ENCODE peak calls at places on chromosomes 3 and 15, in six cellular contexts. R is endodermal cell, Q is A549, G is Peyer's patch, M is left lung, T is cardiac muscle cell. K is an unnamed sample.
A peak's percentile ranks its signal among the peaks of the same experiment; 100 is the strongest.

GRCh38 chr3:185702564-185703225 is 116.6 kb downstream of the SENP2 start:
- DNase-seq in M (no peak), G (peak; percentile 51), Q (no peak), R (peak; percentile 64), T (no peak), K (no peak)

GRCh38 chr15:74040115-74040850 is 42.1 kb downstream of the GOLGA6A start:
- DNase-seq in R (peak; percentile 63), G (peak; percentile 64), M (no peak), Q (no peak), T (no peak), K (no peak)

GRCh38 chr3:181974198-181974597 is 262.5 kb downstream of the SOX2 start:
- DNase-seq in T (no peak), Q (no peak), G (no peak), M (no peak), R (no peak), K (no peak)

GRCh38 chr15:65680544-65680943 is 58.8 kb downstream of the SLC24A1 start:
- DNase-seq in M (no peak), Q (no peak), R (no peak), G (no peak), T (no peak), K (no peak)

GRCh38 chr3:35679409-35680080 is 40.2 kb downstream of the ARPP21 start:
- DNase-seq in T (no peak), G (no peak), M (no peak), R (no peak), Q (no peak), K (no peak)

GRCh38 chr3:99699841-99700240 is 61.4 kb downstream of the COL8A1 start:
- DNase-seq in R (no peak), G (no peak), Q (no peak), M (no peak), T (no peak), K (no peak)

GRCh38 chr3:46970391-46971091 is 6.0 kb downstream of the CCDC12 start:
- DNase-seq in R (no peak), Q (no peak), M (no peak), G (no peak), T (no peak), K (no peak)

GRCh38 chr3:47414666-47415587 is 34.1 kb downstream of the PTPN23 start:
- DNase-seq in Q (no peak), M (no peak), T (no peak), R (no peak), G (no peak), K (no peak)

GRCh38 chr3:35651456-35651855 is 12.1 kb downstream of the ARPP21 start:
- DNase-seq in Q (no peak), G (no peak), R (no peak), M (no peak), T (no peak), K (no peak)

GRCh38 chr3:103613738-103614137 is 1178.9 kb downstream of the ZPLD1 start:
- DNase-seq in Q (no peak), R (no peak), G (no peak), M (no peak), T (peak; percentile 2), K (no peak)

GRCh38 chr3:56494679-56495322 is 26.5 kb upstream of the ERC2 start:
- DNase-seq in T (peak; percentile 95), G (peak; percentile 83), M (no peak), R (peak; percentile 92), Q (peak; percentile 62), K (no peak)

GRCh38 chr15:64422697-64423096 is 35.1 kb downstream of the TRIP4 start:
- DNase-seq in M (no peak), G (no peak), Q (no peak), R (no peak), T (no peak), K (no peak)

GRCh38 chr15:88301311-88301710 is 44.8 kb upstream of the NTRK3 start:
- DNase-seq in R (no peak), G (no peak), Q (no peak), M (no peak), T (no peak), K (no peak)

GRCh38 chr3:168260859-168261258 is 165.1 kb upstream of the GOLIM4 start:
- DNase-seq in R (no peak), G (no peak), T (no peak), M (no peak), Q (no peak), K (no peak)

GRCh38 chr3:30399394-30400181 is 206.8 kb upstream of the TGFBR2 start:
- DNase-seq in Q (no peak), M (no peak), T (no peak), G (no peak), R (no peak), K (no peak)

GRCh38 chr15:40985541-40986330 is 32.5 kb downstream of the CHAC1 start:
- DNase-seq in R (no peak), G (no peak), T (no peak), Q (no peak), M (no peak), K (no peak)

GRCh38 chr3:105662326-105662725 is 206.5 kb downstream of the CBLB start:
- DNase-seq in G (no peak), Q (no peak), T (no peak), R (no peak), M (no peak), K (no peak)

GRCh38 chr3:126373682-126374601 is 16.7 kb upstream of the KLF15 start:
- DNase-seq in M (no peak), Q (no peak), G (peak; percentile 40), T (peak; percentile 28), R (no peak), K (no peak)

GRCh38 chr15:72835289-72835890 is 51.8 kb upstream of the ADPGK start:
- DNase-seq in Q (no peak), M (no peak), T (peak; percentile 43), R (peak; percentile 82), G (peak; percentile 53), K (no peak)

GRCh38 chr3:120599211-120599610 is 3.1 kb downstream of the NDUFB4 start:
- DNase-seq in T (no peak), Q (no peak), M (no peak), G (no peak), R (no peak), K (no peak)

GRCh38 chr3:25849641-25850040 is 59.8 kb downstream of the OXSM start:
- DNase-seq in G (no peak), M (no peak), R (no peak), Q (no peak), T (no peak), K (no peak)

GRCh38 chr15:45454825-45455224 is 67.7 kb downstream of the SLC30A4 start:
- DNase-seq in T (no peak), M (peak; percentile 90), G (peak; percentile 90), R (no peak), Q (peak; percentile 59), K (no peak)

GRCh38 chr3:175094344-175094743 is 235.2 kb downstream of the NAALADL2 start:
- DNase-seq in T (no peak), G (no peak), Q (no peak), M (no peak), R (no peak), K (no peak)

GRCh38 chr3:197792019-197792647 is 1.1 kb downstream of the LRCH3 start:
- DNase-seq in R (no peak), G (no peak), T (no peak), Q (no peak), M (no peak), K (no peak)

GRCh38 chr3:46981932-46982471 is 2.5 kb downstream of the NBEAL2 start:
- DNase-seq in T (no peak), G (no peak), M (peak; percentile 92), Q (no peak), R (peak; percentile 83), K (no peak)

GRCh38 chr15:78640840-78641733 is at the start of gene CHRNB4:
- DNase-seq in T (peak; percentile 82), R (peak; percentile 95), Q (peak; percentile 49), G (no peak), M (peak; percentile 77), K (no peak)

GRCh38 chr3:51945926-51946500 is 3.9 kb downstream of the PARP3 start:
- DNase-seq in G (peak; percentile 41), R (peak; percentile 27), M (peak; percentile 47), T (no peak), Q (no peak), K (no peak)

GRCh38 chr15:63288778-63289378 is 11.5 kb downstream of the APH1B start:
- DNase-seq in M (no peak), T (peak; percentile 54), G (no peak), R (no peak), Q (peak; percentile 86), K (no peak)

GRCh38 chr15:37019479-37020433 is 80.6 kb downstream of the MEIS2 start:
- DNase-seq in R (no peak), T (peak; percentile 65), G (no peak), Q (no peak), M (no peak), K (no peak)

DNA sequence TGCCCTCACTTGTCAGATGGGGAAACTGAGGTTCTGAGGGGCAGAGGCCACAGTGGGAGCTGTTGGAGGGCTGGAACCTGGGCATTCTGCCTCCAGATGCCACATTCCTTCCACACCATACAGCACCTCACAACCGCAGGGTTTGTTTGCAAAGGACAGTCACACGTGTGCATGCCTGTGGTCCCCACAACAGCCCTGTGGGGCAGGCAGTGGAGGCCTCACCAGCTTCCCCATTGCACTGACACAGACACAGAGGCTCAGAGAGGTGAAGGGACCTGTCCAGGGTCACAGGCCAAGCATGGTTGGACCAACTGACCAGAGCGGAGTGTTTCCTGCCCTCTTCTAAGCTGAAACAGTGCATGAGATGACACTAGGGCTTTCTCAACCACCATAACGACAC is 75.2 kb upstream of the SEC13 start:
- DNase-seq in Q (no peak), R (no peak), G (no peak), M (peak; percentile 31), T (no peak), K (no peak)
- H3K27ac ChIP-seq in Q (no peak overlapping the region), R (no peak overlapping the region), G (no peak overlapping the region), M (no peak overlapping the region), T (no peak overlapping the region), K (no peak overlapping the region)

GRCh38 chr15:77607111-77607893 is 25.4 kb downstream of the LINGO1 start:
- DNase-seq in T (peak; percentile 50), M (peak; percentile 67), R (peak; percentile 72), Q (no peak), G (no peak), K (no peak)
- H3K27ac ChIP-seq in T (peak overlapping the region; percentile 56), M (no peak overlapping the region), R (no peak overlapping the region), Q (no peak overlapping the region), G (no peak overlapping the region), K (no peak overlapping the region)

DNA sequence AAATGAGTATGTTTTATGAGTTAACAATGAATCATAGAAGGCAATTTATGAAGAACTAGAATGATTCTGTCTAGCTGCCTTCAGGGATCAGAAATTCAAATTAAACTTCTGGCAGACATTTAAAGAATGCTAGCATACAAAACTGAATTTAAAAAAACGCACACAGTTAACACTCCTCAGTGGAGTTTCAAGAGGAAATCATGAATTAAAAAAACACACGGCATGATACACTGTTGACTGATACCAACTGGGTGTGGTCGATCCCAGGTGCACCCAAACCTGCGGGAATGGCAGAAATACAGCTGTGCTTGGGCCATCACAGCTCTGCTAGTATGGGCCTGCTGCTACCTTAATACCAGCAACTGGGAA is 526.0 kb downstream of the FOXP1 start:
- DNase-seq in Q (no peak), M (no peak), T (no peak), R (no peak), G (no peak), K (no peak)
- H3K27ac ChIP-seq in Q (peak overlapping the region; percentile 68), M (peak overlapping the region; percentile 14), T (no peak overlapping the region), R (no peak overlapping the region), G (peak overlapping the region; percentile 30), K (peak overlapping the region; percentile 94)

DNA sequence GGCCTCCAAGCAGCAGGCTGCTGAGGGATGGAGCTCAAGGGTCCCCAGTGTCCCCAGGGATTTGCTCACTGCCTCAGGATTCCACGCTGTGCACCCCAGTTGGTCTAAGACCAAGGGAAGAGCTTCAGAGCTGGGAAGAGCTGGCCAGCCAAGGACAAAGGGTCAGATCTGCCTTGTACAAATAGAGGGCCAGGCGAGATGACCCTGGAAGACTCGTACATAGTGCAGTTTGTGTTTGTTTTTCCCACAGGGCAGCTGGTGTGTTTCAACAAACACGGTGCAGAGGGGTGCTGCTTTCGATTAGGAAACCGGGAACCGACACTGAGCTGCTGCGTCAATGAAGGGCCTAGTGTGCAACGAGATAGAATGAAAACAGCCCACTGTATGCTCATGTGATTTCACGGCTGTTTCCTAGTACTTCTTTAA is 56.1 kb upstream of the TRPM1 start:
- DNase-seq in R (no peak), G (no peak), T (no peak), Q (no peak), M (no peak), K (no peak)
- H3K27ac ChIP-seq in R (no peak overlapping the region), G (no peak overlapping the region), T (no peak overlapping the region), Q (no peak overlapping the region), M (no peak overlapping the region), K (peak overlapping the region; percentile 39)